ENCODE peak calls at places on chromosomes 6 and 20, in seven cellular contexts. Z is stimulated activated CD4-positive, alpha-beta T cell treated with anti-CD3 and anti-CD28 coated beads, Interleukin-1b, Interleukin-23, amount 100 ng/mL, for 48 hours; J is anterior cingulate cortex; N is NCI-H69; M is NCI-H345; K is MCF 10A; I is fibroblast of the aortic adventitia. U is an unnamed sample.

GRCh38 chr6:63787021-63787420 is 151.4 kb downstream of the PHF3 start:
- DNase-seq in Z (no peak), J (no peak), N (no peak), M (no peak), K (peak), I (no peak), U (no peak)

GRCh38 chr6:159899994-159900745 is 9.4 kb downstream of the MAS1 start:
- DNase-seq in Z (no peak), J (no peak), N (no peak), M (no peak), K (peak), I (peak), U (no peak)

GRCh38 chr20:56249244-56249955 is 868 bp downstream of the MC3R start:
- DNase-seq in Z (peak), J (no peak), N (peak), M (no peak), K (peak), I (no peak), U (peak)

GRCh38 chr6:146598785-146599405 is at the start of gene ADGB:
- DNase-seq in Z (no peak), J (no peak), N (peak), M (peak), K (no peak), I (peak), U (peak)

GRCh38 chr6:137589067-137589848 is 95.1 kb upstream of the OLIG3 start:
- DNase-seq in Z (peak), J (no peak), N (peak), M (no peak), K (peak), I (peak), U (peak)

GRCh38 chr20:35511814-35512420 is 17.5 kb downstream of the C20orf173 start:
- DNase-seq in Z (no peak), J (no peak), N (peak), M (peak), K (peak), I (peak), U (no peak)

GRCh38 chr20:47353697-47354387 is 2.7 kb downstream of the ZMYND8 start:
- DNase-seq in Z (no peak), J (no peak), N (peak), M (no peak), K (peak), I (peak), U (no peak)

GRCh38 chr6:147058786-147059434 is 145.3 kb upstream of the STXBP5 start:
- DNase-seq in Z (no peak), J (no peak), N (peak), M (no peak), K (peak), I (peak), U (no peak)

U was measured in COR-L47.